ENCODE peak calls at places on chromosomes 11 and 22, in five cellular contexts. S, T, H, C and Z are unnamed samples.

GRCh38 chr11:92329644-92330043 is 105.0 kb downstream of the FAT3 start:
- DNase-seq in S (no peak), T (peak), H (no peak), C (no peak), Z (no peak)

GRCh38 chr11:68146010-68146540 is 24.9 kb upstream of the CHKA start:
- DNase-seq in S (no peak), T (no peak), H (peak), C (no peak), Z (no peak)

GRCh38 chr22:18905540-18906409 is at the start of gene DGCR6:
- DNase-seq in S (no peak), T (no peak), H (no peak), C (no peak), Z (no peak)

GRCh38 chr22:38174626-38175025 is 7.0 kb downstream of the PLA2G6 start:
- DNase-seq in S (no peak), T (no peak), H (no peak), C (no peak), Z (no peak)

GRCh38 chr11:3090096-3090901 is 33.1 kb upstream of the CARS1 start:
- DNase-seq in S (no peak), T (no peak), H (no peak), C (no peak), Z (peak)

GRCh38 chr11:129077191-129077590 is 114.9 kb downstream of the ARHGAP32 start:
- DNase-seq in S (no peak), T (no peak), H (no peak), C (no peak), Z (no peak)

GRCh38 chr11:2301631-2302272 is at the start of the genes C11orf21 and TSPAN32:
- DNase-seq in S (peak), T (peak), H (no peak), C (no peak), Z (no peak)

GRCh38 chr22:26722159-26722558 is 64.8 kb downstream of the MIAT start:
- DNase-seq in S (no peak), T (peak), H (no peak), C (no peak), Z (no peak)

GRCh38 chr22:23305321-23305910 is 125.1 kb downstream of the BCR start:
- DNase-seq in S (peak), T (peak), H (no peak), C (no peak), Z (no peak)

GRCh38 chr22:38348751-38349496 is 31.7 kb upstream of the CSNK1E start:
- DNase-seq in S (no peak), T (no peak), H (no peak), C (no peak), Z (no peak)

GRCh38 chr22:39252461-39253391 is 7.9 kb upstream of the PDGFB start:
- DNase-seq in S (no peak), T (peak), H (no peak), C (no peak), Z (no peak)

GRCh38 chr11:129302386-129303101 is 73.1 kb upstream of the BARX2 start:
- DNase-seq in S (no peak), T (no peak), H (no peak), C (no peak), Z (no peak)

GRCh38 chr11:2792376-2793250 is 92.8 kb upstream of the KCNQ1OT1 start:
- DNase-seq in S (peak), T (no peak), H (no peak), C (no peak), Z (no peak)

GRCh38 chr11:110091995-110092576 is 1.1 kb upstream of the ZC3H12C start:
- DNase-seq in S (no peak), T (no peak), H (no peak), C (peak), Z (no peak)

GRCh38 chr11:13135385-13136271 is 126.5 kb downstream of the RASSF10 start:
- DNase-seq in S (no peak), T (peak), H (no peak), C (no peak), Z (no peak)

GRCh38 chr11:120229451-120230424 is 10.2 kb upstream of the POU2F3 start:
- DNase-seq in S (no peak), T (peak), H (no peak), C (no peak), Z (no peak)

GRCh38 chr11:113664981-113665710 is 41.0 kb downstream of the TMPRSS5 start:
- DNase-seq in S (no peak), T (no peak), H (no peak), C (no peak), Z (no peak)

GRCh38 chr11:78259777-78260470 is 71.2 kb downstream of the USP35 start:
- DNase-seq in S (no peak), T (no peak), H (no peak), C (no peak), Z (no peak)

GRCh38 chr22:37457093-37457893 is 28.9 kb downstream of the MFNG start:
- DNase-seq in S (peak), T (peak), H (peak), C (peak), Z (peak)

GRCh38 chr11:101336858-101337257 is 207.2 kb upstream of the PGR start:
- DNase-seq in S (no peak), T (no peak), H (no peak), C (no peak), Z (no peak)

GRCh38 chr11:14969922-14970323 is 2.2 kb downstream of the CALCA start:
- DNase-seq in S (no peak), T (peak), H (no peak), C (peak), Z (no peak)

GRCh38 chr11:118914178-118914918 is 11.4 kb downstream of the BCL9L start:
- DNase-seq in S (no peak), T (no peak), H (no peak), C (no peak), Z (no peak)

GRCh38 chr22:24706050-24706449 is 68.5 kb downstream of the PIWIL3 start:
- DNase-seq in S (no peak), T (no peak), H (no peak), C (no peak), Z (no peak)

GRCh38 chr11:11580831-11581492 is 40.8 kb downstream of the GALNT18 start:
- DNase-seq in S (no peak), T (no peak), H (no peak), C (no peak), Z (no peak)

GRCh38 chr11:2827792-2828191 is 57.8 kb downstream of the CDKN1C start:
- DNase-seq in S (no peak), T (no peak), H (no peak), C (no peak), Z (no peak)

GRCh38 chr22:46827072-46827780 is 64.8 kb downstream of the TBC1D22A start:
- DNase-seq in S (no peak), T (no peak), H (no peak), C (no peak), Z (no peak)

GRCh38 chr22:20156611-20157415 is 6.0 kb upstream of the CCDC188 start:
- DNase-seq in S (peak), T (peak), H (peak), C (peak), Z (peak)

GRCh38 chr22:30385913-30386312 is 1.3 kb downstream of the RNF215 start:
- DNase-seq in S (no peak), T (no peak), H (no peak), C (no peak), Z (no peak)

GRCh38 chr22:32828150-32828549 is 26.6 kb downstream of the TIMP3 start:
- DNase-seq in S (no peak), T (no peak), H (no peak), C (no peak), Z (no peak)

GRCh38 chr11:30710216-30710615 is 124.1 kb upstream of the MPPED2 start:
- DNase-seq in S (no peak), T (no peak), H (peak), C (no peak), Z (no peak)

GRCh38 chr11:14119357-14119756 is 156.8 kb downstream of the SPON1 start:
- DNase-seq in S (no peak), T (no peak), H (no peak), C (no peak), Z (no peak)

GRCh38 chr11:91763331-91763730 is 461.3 kb upstream of the FAT3 start:
- DNase-seq in S (no peak), T (no peak), H (no peak), C (no peak), Z (no peak)

GRCh38 chr11:1336836-1337646 is 27.6 kb upstream of the TOLLIP start:
- DNase-seq in S (no peak), T (no peak), H (peak), C (no peak), Z (no peak)

DNA sequence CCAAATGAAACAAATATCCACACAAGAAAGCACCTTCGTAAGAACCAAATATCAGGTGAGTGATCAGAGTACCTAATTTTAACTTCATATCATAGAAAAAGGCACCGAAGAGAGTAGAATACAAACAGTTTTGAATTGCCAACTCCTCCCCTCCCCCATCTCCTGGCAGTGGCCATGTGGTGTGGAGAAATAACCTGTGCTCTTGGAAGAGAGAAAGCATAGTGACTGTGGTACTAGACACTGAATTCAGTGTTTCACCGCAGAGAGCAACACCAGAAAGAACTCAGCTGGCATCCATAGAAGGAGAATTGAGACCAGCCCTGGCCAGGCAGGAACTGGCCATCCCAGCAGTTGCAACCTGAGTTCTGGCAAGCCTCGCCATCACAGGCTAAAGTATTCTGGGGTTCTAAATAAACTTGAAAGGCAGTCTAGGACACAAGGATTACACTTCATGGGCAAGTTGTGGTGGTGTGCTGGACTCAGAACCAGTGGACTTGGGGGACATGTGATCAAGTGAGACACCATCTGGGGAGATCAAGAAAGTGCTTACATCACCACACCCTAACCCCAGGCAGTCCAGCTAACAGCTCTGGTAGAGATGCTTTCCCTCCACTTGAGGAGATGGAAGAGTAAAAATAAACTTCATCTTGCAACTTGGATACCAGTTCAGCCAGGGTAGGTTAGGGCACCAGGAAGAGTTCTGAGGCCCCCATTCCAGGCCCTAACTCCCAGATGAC is 1003.2 kb downstream of the NTM start:
- DNase-seq in S (no peak), T (no peak), H (no peak), C (no peak), Z (no peak)
- TF ChIP-seq POLR2A in S (no peak), T (no peak), H (no peak), C (no peak), Z (no peak)

GRCh38 chr11:90222459-90223247 is at the start of gene CHORDC1:
- DNase-seq in S (peak), T (peak), H (peak), C (peak), Z (peak)

GRCh38 chr11:90220391-90220790 is 2.5 kb downstream of the CHORDC1 start:
- DNase-seq in S (no peak), T (peak), H (no peak), C (no peak), Z (no peak)

GRCh38 chr11:90219438-90219837 is 3.4 kb downstream of the CHORDC1 start:
- DNase-seq in S (no peak), T (no peak), H (no peak), C (no peak), Z (no peak)

GRCh38 chr11:90222152-90222458 is 744 bp downstream of the CHORDC1 start:
- DNase-seq in S (no peak), T (no peak), H (no peak), C (no peak), Z (no peak)

GRCh38 chr11:90223248-90223585 is 368 bp upstream of the CHORDC1 start:
- DNase-seq in S (no peak), T (no peak), H (no peak), C (no peak), Z (no peak)
- TF ChIP-seq POLR2A in S (no peak), T (no peak), H (no peak), C (no peak), Z (no peak)

DNA sequence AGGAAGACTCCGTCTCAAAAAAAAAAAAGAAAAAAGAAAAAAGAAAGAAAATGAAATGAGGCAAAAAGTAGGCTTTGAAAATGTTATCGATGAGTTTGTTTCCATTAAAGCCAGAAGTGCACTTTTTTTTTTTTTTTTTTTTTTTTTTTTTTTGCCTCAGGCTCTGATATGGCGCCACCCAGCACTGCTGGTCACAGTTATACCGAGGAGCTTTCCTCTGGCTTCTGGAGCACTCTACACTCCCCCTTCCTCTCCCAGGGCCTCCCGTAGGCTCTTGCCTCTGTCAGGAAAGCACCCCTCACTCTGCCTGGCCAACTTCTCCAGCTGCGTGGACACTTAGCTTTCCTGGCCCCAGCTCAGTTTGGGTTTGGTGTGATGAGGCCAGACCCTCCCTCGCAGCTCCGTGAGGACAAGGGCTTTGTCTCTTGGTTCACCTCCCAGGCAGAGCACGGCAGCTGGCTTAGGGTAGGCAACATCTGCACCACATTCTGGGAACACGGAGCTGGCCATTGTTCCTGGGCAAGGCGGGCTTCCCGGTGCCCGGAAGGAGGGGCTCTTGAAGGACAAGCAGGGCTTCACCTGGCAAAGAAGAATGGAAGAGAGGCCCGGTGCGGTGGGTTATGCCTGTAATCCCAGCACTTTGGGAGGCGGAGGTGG is 16.9 kb downstream of the FADS2 start:
- DNase-seq in S (no peak), T (no peak), H (no peak), C (no peak), Z (no peak)
- TF ChIP-seq POLR2A in S (no peak), T (no peak), H (no peak), C (no peak), Z (no peak)

GRCh38 chr11:125063429-125064043 is 431 bp downstream of the SLC37A2 start:
- DNase-seq in S (no peak), T (no peak), H (no peak), C (no peak), Z (no peak)

GRCh38 chr11:125062931-125063428 is at the start of gene SLC37A2:
- DNase-seq in S (peak), T (peak), H (peak), C (no peak), Z (peak)

GRCh38 chr11:125064070-125064469 is 965 bp downstream of the SLC37A2 start:
- DNase-seq in S (no peak), T (no peak), H (no peak), C (no peak), Z (no peak)

GRCh38 chr11:125061237-125061636 is 1.9 kb upstream of the SLC37A2 start:
- DNase-seq in S (no peak), T (no peak), H (no peak), C (no peak), Z (no peak)

DNA sequence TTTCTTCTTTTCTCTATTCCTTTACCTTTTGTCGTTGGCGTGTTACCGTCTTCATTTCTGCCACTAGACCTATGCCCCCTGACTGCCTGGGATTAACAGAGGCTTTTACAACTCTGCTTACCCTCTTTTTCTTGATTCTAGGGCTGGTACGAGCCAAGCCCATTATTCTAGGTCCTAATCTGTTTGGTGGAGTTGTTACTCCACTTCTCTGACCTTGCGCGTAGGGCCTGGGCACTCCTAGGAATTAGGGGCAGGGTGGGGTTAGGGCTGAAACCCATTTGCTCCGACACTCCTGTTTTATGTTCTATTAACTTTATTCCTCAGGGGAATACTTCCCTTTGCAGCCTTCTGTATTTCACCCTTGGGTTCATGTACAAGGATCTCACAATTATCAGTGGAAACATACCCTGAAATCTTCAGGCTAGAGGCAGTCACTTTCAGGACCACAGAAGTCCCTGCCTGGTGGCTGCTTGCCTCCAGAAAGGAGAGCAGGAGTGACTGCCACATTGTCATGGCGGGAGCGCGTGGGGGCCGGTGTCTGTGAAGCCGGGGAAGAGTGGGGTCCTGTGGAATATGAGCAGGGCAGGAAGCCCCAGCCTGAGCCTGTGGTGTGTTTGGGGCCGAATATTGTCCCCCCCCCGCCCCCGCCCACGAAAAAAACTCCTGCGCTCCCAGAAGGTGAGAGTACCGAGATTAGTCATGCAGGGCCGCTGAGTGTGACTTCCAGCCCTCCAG is 742 bp upstream of the SLC37A2 start:
- DNase-seq in S (no peak), T (no peak), H (no peak), C (no peak), Z (no peak)
- TF ChIP-seq POLR2A in S (no peak), T (no peak), H (no peak), C (no peak), Z (no peak)

DNA sequence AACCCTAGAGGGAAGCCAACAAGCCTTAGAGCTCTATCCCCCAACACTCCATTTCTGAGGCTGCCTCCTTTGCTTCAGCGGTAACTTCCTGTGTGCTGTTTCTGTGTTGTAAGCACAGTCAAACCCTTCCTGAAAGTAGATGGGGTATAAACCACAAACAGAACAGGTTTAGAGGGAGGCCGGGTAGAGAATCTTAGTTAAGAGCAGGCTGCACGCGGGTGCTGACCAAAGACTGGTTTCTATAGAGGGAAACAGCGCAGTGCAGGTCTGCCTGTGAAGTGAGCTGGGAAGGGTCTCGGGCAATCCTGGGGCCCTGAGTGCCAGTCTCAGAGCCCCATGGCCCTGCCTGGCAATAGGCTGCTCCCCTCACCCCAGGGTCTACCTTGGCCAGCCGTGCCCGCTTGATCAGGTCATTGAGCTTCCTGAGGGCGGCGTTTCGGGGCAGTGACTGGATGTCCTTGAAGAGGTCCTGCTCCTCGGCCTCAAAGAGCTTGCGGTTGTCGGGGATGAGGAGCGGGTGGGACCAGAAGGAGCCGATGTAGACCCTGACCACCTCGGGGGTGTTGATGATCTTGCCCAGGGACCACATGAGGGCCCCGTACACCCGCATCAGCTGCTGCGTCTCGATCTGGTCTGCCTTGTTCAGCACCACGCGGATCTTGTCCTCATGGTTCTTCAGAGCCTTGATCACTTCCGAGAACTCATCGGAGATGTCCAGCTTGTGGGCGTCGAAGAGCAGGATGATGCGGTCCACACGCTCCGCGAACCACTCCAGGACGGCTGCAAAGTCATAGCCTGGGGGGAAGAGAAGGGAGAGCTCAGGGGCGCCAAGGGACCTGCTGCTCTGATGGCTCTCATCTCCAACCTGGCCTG is 15.3 kb upstream of the CDC42BPG start:
- DNase-seq in S (no peak), T (no peak), H (no peak), C (no peak), Z (peak)
- TF ChIP-seq POLR2A in S (no peak), T (no peak), H (no peak), C (no peak), Z (peak)

GRCh38 chr11:19194620-19195308 is 7.0 kb downstream of the CSRP3 start:
- DNase-seq in S (no peak), T (no peak), H (no peak), C (no peak), Z (no peak)

GRCh38 chr11:19199037-19199436 is 2.7 kb downstream of the CSRP3 start:
- DNase-seq in S (no peak), T (no peak), H (no peak), C (no peak), Z (no peak)

GRCh38 chr11:19193916-19194315 is 7.9 kb downstream of the CSRP3 start:
- DNase-seq in S (no peak), T (no peak), H (no peak), C (no peak), Z (no peak)

GRCh38 chr11:19199766-19200165 is 2.0 kb downstream of the CSRP3 start:
- DNase-seq in S (no peak), T (no peak), H (no peak), C (no peak), Z (no peak)

DNA sequence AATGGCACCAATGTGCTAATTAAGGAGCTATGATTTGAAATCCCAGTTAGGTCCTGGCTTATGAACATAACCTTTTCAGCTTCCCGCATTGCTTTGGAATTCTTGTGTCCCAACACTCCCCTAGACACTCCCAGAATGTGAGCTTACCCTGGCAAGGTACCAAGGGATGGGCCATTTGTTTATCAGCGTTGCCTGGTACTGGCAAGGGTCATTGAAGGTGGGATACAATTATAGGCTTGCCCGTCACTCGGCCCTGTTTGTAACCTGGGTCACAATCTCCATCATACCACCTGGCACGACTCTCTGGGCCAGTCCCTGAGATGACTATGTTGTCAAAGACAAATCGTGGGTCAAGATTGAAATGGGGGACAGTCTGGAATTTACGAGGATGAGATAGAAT is 5.3 kb downstream of the CSRP3 start:
- DNase-seq in S (no peak), T (no peak), H (no peak), C (no peak), Z (no peak)
- TF ChIP-seq POLR2A in S (no peak), T (no peak), H (no peak), C (no peak), Z (no peak)